ENCODE peak calls at places on chromosomes 6 and 20, in nine cellular contexts. P, H, F, O, Z, T, G, E and M are unnamed samples.

GRCh38 chr6:82370788-82371187 is 7.2 kb downstream of the TPBG start:
- DNase-seq in P (no peak), H (no peak), F (no peak), O (no peak), Z (no peak), T (no peak), G (no peak), E (no peak), M (no peak)

GRCh38 chr6:6685249-6685667 is 96.7 kb downstream of the LY86 start:
- DNase-seq in P (no peak), H (no peak), F (no peak), O (no peak), Z (peak), T (no peak), G (no peak), E (no peak), M (no peak)

GRCh38 chr6:135147637-135148592 is 33.2 kb upstream of the MYB start:
- DNase-seq in P (no peak), H (no peak), F (no peak), O (no peak), Z (peak), T (no peak), G (no peak), E (no peak), M (no peak)

GRCh38 chr20:17875106-17875980 is 93.3 kb downstream of the SNX5 start:
- DNase-seq in P (peak), H (peak), F (no peak), O (peak), Z (peak), T (no peak), G (no peak), E (no peak), M (no peak)

GRCh38 chr20:53707341-53708102 is 113.9 kb upstream of the ZNF217 start:
- DNase-seq in P (no peak), H (peak), F (no peak), O (peak), Z (peak), T (no peak), G (no peak), E (no peak), M (no peak)

GRCh38 chr6:89989742-89990141 is 95.5 kb downstream of the GJA10 start:
- DNase-seq in P (no peak), H (no peak), F (no peak), O (peak), Z (peak), T (no peak), G (no peak), E (no peak), M (no peak)

GRCh38 chr20:38805958-38806854 is 709 bp downstream of the PPP1R16B start:
- DNase-seq in P (peak), H (no peak), F (no peak), O (no peak), Z (no peak), T (peak), G (no peak), E (no peak), M (no peak)

GRCh38 chr6:129662406-129662766 is 47.6 kb downstream of the ARHGAP18 start:
- DNase-seq in P (no peak), H (no peak), F (no peak), O (no peak), Z (no peak), T (no peak), G (no peak), E (no peak), M (no peak)

GRCh38 chr6:74971631-74972030 is 234.2 kb downstream of the COL12A1 start:
- DNase-seq in P (no peak), H (peak), F (no peak), O (no peak), Z (peak), T (no peak), G (no peak), E (no peak), M (no peak)

GRCh38 chr20:15146948-15147347 is 809.5 kb upstream of the FLRT3 start:
- DNase-seq in P (no peak), H (no peak), F (no peak), O (no peak), Z (no peak), T (no peak), G (no peak), E (no peak), M (no peak)

GRCh38 chr20:50538276-50538675 is 28.1 kb downstream of the PTPN1 start:
- DNase-seq in P (no peak), H (no peak), F (no peak), O (no peak), Z (no peak), T (no peak), G (no peak), E (no peak), M (no peak)

GRCh38 chr6:170471458-170471857 is 81.6 kb downstream of the PSMB1 start:
- DNase-seq in P (no peak), H (no peak), F (no peak), O (no peak), Z (no peak), T (no peak), G (no peak), E (no peak), M (no peak)

GRCh38 chr6:149488815-149489214 is 4.0 kb upstream of the ZC3H12D start:
- DNase-seq in P (no peak), H (no peak), F (no peak), O (no peak), Z (no peak), T (no peak), G (no peak), E (no peak), M (no peak)

GRCh38 chr20:25242231-25242630 is 5.7 kb upstream of the PYGB start:
- DNase-seq in P (no peak), H (no peak), F (no peak), O (no peak), Z (no peak), T (no peak), G (no peak), E (no peak), M (no peak)

GRCh38 chr6:132190097-132190814 is 211.0 kb downstream of the MOXD1 start:
- DNase-seq in P (no peak), H (peak), F (no peak), O (no peak), Z (peak), T (no peak), G (peak), E (no peak), M (peak)

GRCh38 chr6:20763311-20763710 is 229.1 kb downstream of the CDKAL1 start:
- DNase-seq in P (no peak), H (no peak), F (no peak), O (no peak), Z (no peak), T (no peak), G (no peak), E (no peak), M (no peak)

GRCh38 chr6:65776332-65776731 is 69.3 kb upstream of the EYS start:
- DNase-seq in P (no peak), H (no peak), F (no peak), O (no peak), Z (no peak), T (no peak), G (no peak), E (no peak), M (no peak)

GRCh38 chr20:20363449-20364015 is 4.4 kb upstream of the INSM1 start:
- DNase-seq in P (no peak), H (no peak), F (no peak), O (no peak), Z (no peak), T (no peak), G (no peak), E (no peak), M (no peak)

GRCh38 chr6:146515212-146515611 is 28.4 kb upstream of the RAB32 start:
- DNase-seq in P (no peak), H (no peak), F (no peak), O (no peak), Z (no peak), T (no peak), G (no peak), E (no peak), M (no peak)

GRCh38 chr20:17940447-17940971 is 28.1 kb downstream of the SNX5 start:
- DNase-seq in P (no peak), H (no peak), F (no peak), O (no peak), Z (no peak), T (no peak), G (no peak), E (no peak), M (no peak)

GRCh38 chr20:415820-416322 is 7.8 kb downstream of the RBCK1 start:
- DNase-seq in P (no peak), H (no peak), F (no peak), O (no peak), Z (peak), T (peak), G (no peak), E (no peak), M (no peak)

GRCh38 chr6:100296810-100297544 is 167.7 kb downstream of the SIM1 start:
- DNase-seq in P (no peak), H (peak), F (no peak), O (no peak), Z (peak), T (no peak), G (no peak), E (no peak), M (no peak)

GRCh38 chr20:56299362-56299761 is 50.8 kb downstream of the MC3R start:
- DNase-seq in P (no peak), H (no peak), F (no peak), O (no peak), Z (no peak), T (no peak), G (no peak), E (no peak), M (no peak)

GRCh38 chr20:56949318-56949717 is 317.1 kb downstream of the BMP7 start:
- DNase-seq in P (no peak), H (no peak), F (no peak), O (no peak), Z (no peak), T (no peak), G (no peak), E (no peak), M (no peak)

GRCh38 chr6:164035912-164036485 is 621.5 kb downstream of the QKI start:
- DNase-seq in P (no peak), H (no peak), F (no peak), O (no peak), Z (no peak), T (no peak), G (no peak), E (no peak), M (no peak)

GRCh38 chr20:10864076-10864672 is 190.4 kb upstream of the JAG1 start:
- DNase-seq in P (peak), H (peak), F (no peak), O (peak), Z (no peak), T (no peak), G (peak), E (no peak), M (peak)

GRCh38 chr6:45212976-45213375 is 115.2 kb upstream of the RUNX2 start:
- DNase-seq in P (no peak), H (no peak), F (no peak), O (no peak), Z (no peak), T (no peak), G (no peak), E (no peak), M (peak)